ENCODE peak calls at places on chromosomes 3 and 15, in five cellular contexts. O is activated CD4-positive, alpha-beta T cell treated with anti-CD3 and anti-CD28 coated beads, Interleukin-2, amount 10 ng/mL, durations not matched to agents 7 days and 5 days; X is mucosa of descending colon; P is A172; F is H7. H is an unnamed sample.

GRCh38 chr3:63349583-63350177 is 71.6 kb downstream of the SYNPR start:
- DNase-seq in P (peak; percentile 56), O (peak; percentile 58), F (peak; percentile 30), X (peak; percentile 68), H (peak; percentile 47)

GRCh38 chr3:187196573-187197094 is 652 bp upstream of the RTP1 start:
- DNase-seq in O (no peak), F (no peak), X (no peak), P (no peak), H (no peak)

GRCh38 chr3:193987186-193987585 is 148.8 kb upstream of the HES1 start:
- DNase-seq in X (no peak), F (no peak), O (no peak), P (no peak), H (no peak)

GRCh38 chr15:73317651-73318462 is 50.9 kb downstream of the HCN4 start:
- DNase-seq in O (no peak), X (no peak), P (peak; percentile 66), F (peak; percentile 36), H (no peak)

GRCh38 chr15:36936652-36937051 is 163.7 kb downstream of the MEIS2 start:
- DNase-seq in X (no peak), P (no peak), F (no peak), O (no peak), H (no peak)

GRCh38 chr15:46955576-46955975 is 761.7 kb upstream of the SEMA6D start:
- DNase-seq in P (no peak), O (no peak), F (no peak), X (no peak), H (no peak)

GRCh38 chr15:75065467-75065850 is 42.1 kb downstream of the PPCDC start:
- DNase-seq in O (no peak), P (no peak), X (no peak), F (no peak), H (no peak)

GRCh38 chr3:196941846-196942225 is 492 bp downstream of the NCBP2 start:
- DNase-seq in O (peak; percentile 60), F (peak; percentile 77), X (peak; percentile 71), P (no peak), H (peak; percentile 56)

GRCh38 chr15:40684381-40684780 is 10.6 kb upstream of the RAD51 start:
- DNase-seq in P (no peak), O (no peak), X (no peak), F (no peak), H (no peak)

GRCh38 chr3:53890726-53891499 is 746 bp downstream of the SELENOK start:
- DNase-seq in X (peak; percentile 77), P (peak; percentile 35), O (peak; percentile 72), F (no peak), H (no peak)

GRCh38 chr15:40787344-40787841 is 17.6 kb downstream of the C15orf62 start:
- DNase-seq in P (peak; percentile 89), X (peak; percentile 87), O (peak; percentile 57), F (peak; percentile 84), H (no peak)

GRCh38 chr3:49173116-49173791 is 1.9 kb downstream of the KLHDC8B start:
- DNase-seq in X (peak; percentile 40), F (peak; percentile 85), O (no peak), P (no peak), H (peak; percentile 71)

GRCh38 chr15:54150255-54150654 is 172.0 kb downstream of the UNC13C start:
- DNase-seq in X (no peak), O (no peak), P (no peak), F (no peak), H (no peak)

H was measured in left cardiac atrium.